ENCODE peak calls at places on chromosomes 4 and X, in eight cellular contexts. Q is upper lobe of left lung, C is SK-N-SH, D is K562, M is suprapubic skin, U is A549, G is ovary, J is GM12878. T is an unnamed sample.
A peak's percentile ranks its signal among the peaks of the same experiment; 100 is the strongest.

GRCh38 chrX:140503714-140504351 is 1.0 kb downstream of the SOX3 start:
- DNase-seq in U (no peak), Q (no peak), J (no peak), M (no peak), D (no peak), C (peak; percentile 57), G (no peak), T (no peak)

GRCh38 chr4:173509031-173510001 is 20.7 kb downstream of the HAND2 start:
- DNase-seq in C (peak; percentile 58), Q (no peak), M (no peak), U (no peak), D (no peak), G (peak; percentile 74), J (no peak), T (no peak)

GRCh38 chr4:181301735-181302380 is 941.3 kb upstream of the TENM3 start:
- DNase-seq in C (no peak), G (no peak), U (peak; percentile 4), Q (peak; percentile 36), M (no peak), D (peak; percentile 37), J (no peak), T (peak; percentile 59)

GRCh38 chrX:68365356-68365755 is 67.9 kb downstream of the OPHN1 start:
- DNase-seq in C (no peak), G (no peak), M (no peak), J (no peak), Q (no peak), D (no peak), U (no peak), T (no peak)

GRCh38 chr4:108359130-108359709 is 190.5 kb upstream of the LEF1 start:
- DNase-seq in G (no peak), C (no peak), D (no peak), M (no peak), J (no peak), Q (no peak), U (no peak), T (no peak)

GRCh38 chrX:3520987-3521875 is 174.8 kb upstream of the MXRA5 start:
- DNase-seq in M (no peak), Q (no peak), J (no peak), C (no peak), U (no peak), D (no peak), G (no peak), T (no peak)

GRCh38 chr4:2437475-2438215 is 18.9 kb downstream of the CFAP99 start:
- DNase-seq in G (no peak), Q (no peak), J (no peak), M (no peak), D (no peak), C (no peak), U (no peak), T (no peak)

GRCh38 chrX:332916-333610 is 14.5 kb upstream of the GTPBP6 start:
- DNase-seq in G (no peak), C (no peak), M (no peak), Q (no peak), J (no peak), D (no peak), U (no peak), T (no peak)

GRCh38 chr4:173182403-173182802 is 13.8 kb downstream of the GALNT7 start:
- DNase-seq in J (no peak), M (no peak), U (no peak), C (no peak), Q (no peak), G (no peak), D (no peak), T (no peak)

GRCh38 chr4:103429283-103429682 is 231.1 kb upstream of the CENPE start:
- DNase-seq in C (peak; percentile 11), G (no peak), M (no peak), U (no peak), D (no peak), Q (no peak), J (no peak), T (no peak)

GRCh38 chr4:129014566-129015509 is 78.5 kb downstream of the SCLT1 start:
- DNase-seq in C (no peak), U (no peak), D (no peak), M (no peak), Q (no peak), J (no peak), G (no peak), T (no peak)

GRCh38 chrX:7828594-7828993 is 14.4 kb upstream of the VCX start:
- DNase-seq in C (no peak), J (no peak), D (no peak), U (no peak), Q (no peak), G (no peak), M (no peak), T (no peak)

GRCh38 chr4:159227984-159228383 is 125.1 kb downstream of the RAPGEF2 start:
- DNase-seq in U (no peak), M (peak; percentile 80), G (peak; percentile 58), D (no peak), J (no peak), C (peak; percentile 27), Q (peak; percentile 84), T (peak; percentile 80)

GRCh38 chr4:109067509-109068205 is 234.8 kb downstream of the COL25A1 start:
- DNase-seq in D (no peak), G (peak; percentile 18), J (no peak), C (no peak), Q (no peak), M (no peak), U (no peak), T (no peak)

GRCh38 chr4:151226004-151226932 is 50.7 kb upstream of the PRSS48 start:
- DNase-seq in G (no peak), C (no peak), U (peak; percentile 6), Q (no peak), J (no peak), M (no peak), D (no peak), T (no peak)

GRCh38 chrX:72258174-72258573 is 18.9 kb downstream of the RPS4X start:
- DNase-seq in Q (no peak), J (no peak), D (peak; percentile 25), C (peak; percentile 52), U (peak; percentile 29), M (no peak), G (no peak), T (no peak)

GRCh38 chrX:150768132-150768485 is 74.9 kb downstream of the MTMR1 start:
- DNase-seq in J (no peak), G (no peak), D (no peak), M (no peak), Q (no peak), U (no peak), C (no peak), T (no peak)

GRCh38 chr4:15695240-15695699 is 7.6 kb upstream of the BST1 start:
- DNase-seq in C (no peak), G (no peak), Q (no peak), U (peak; percentile 39), J (no peak), M (no peak), D (no peak), T (no peak)

GRCh38 chrX:137401092-137401491 is 164.8 kb upstream of the ZIC3 start:
- DNase-seq in Q (no peak), D (no peak), U (no peak), C (no peak), M (no peak), G (no peak), J (no peak), T (no peak)

GRCh38 chrX:139554991-139555675 is 24.6 kb downstream of the F9 start:
- DNase-seq in J (no peak), C (no peak), G (no peak), M (no peak), U (no peak), Q (no peak), D (no peak), T (no peak)

GRCh38 chr4:104795264-104795934 is 300.7 kb upstream of the CXXC4 start:
- DNase-seq in G (no peak), M (no peak), U (no peak), C (no peak), D (no peak), Q (no peak), J (peak; percentile 56), T (no peak)

GRCh38 chrX:109600114-109600710 is 24.8 kb downstream of the KCNE5 start:
- DNase-seq in G (no peak), J (no peak), M (no peak), D (no peak), C (peak; percentile 10), U (no peak), Q (no peak), T (no peak)
- TF ChIP-seq EP300 in G (no peak), J (no peak), M (no peak), D (no peak), C (no peak), U (no peak), Q (no peak), T (no peak)

GRCh38 chr4:148437439-148437838 is 4.8 kb downstream of the NR3C2 start:
- DNase-seq in G (no peak), Q (no peak), C (no peak), D (no peak), M (no peak), U (no peak), J (no peak), T (no peak)
- H3K4me1 ChIP-seq in G (peaks cover 5% of the 10 kb centered on the region), Q (peaks cover 51% of the 10 kb centered on the region), C (no peaks in the 10 kb centered on the region), D (peaks cover 7% of the 10 kb centered on the region), M (peaks cover 31% of the 10 kb centered on the region), U (no peaks in the 10 kb centered on the region), J (no peaks in the 10 kb centered on the region), T (peaks cover 24% of the 10 kb centered on the region)

GRCh38 chrX:103220511-103221406 is 5.9 kb downstream of the BEX4 start:
- DNase-seq in U (no peak), M (no peak), Q (no peak), G (no peak), C (no peak), D (no peak), J (no peak), T (no peak)

GRCh38 chrX:103211012-103211715 is 3.7 kb upstream of the BEX4 start:
- DNase-seq in C (peak; percentile 60), D (no peak), U (peak; percentile 12), J (no peak), M (no peak), Q (peak; percentile 43), G (peak; percentile 18), T (peak; percentile 44)

GRCh38 chrX:103212749-103213457 is 2.0 kb upstream of the BEX4 start:
- DNase-seq in M (no peak), G (no peak), J (no peak), Q (no peak), C (no peak), U (no peak), D (no peak), T (no peak)

GRCh38 chrX:103215037-103215767 is at the start of gene BEX4:
- DNase-seq in U (peak; percentile 55), J (no peak), G (peak; percentile 88), M (peak; percentile 90), Q (peak; percentile 89), D (peak; percentile 85), C (peak; percentile 87), T (peak; percentile 84)

GRCh38 chrX:103215768-103216085 is 819 bp downstream of the BEX4 start:
- DNase-seq in D (no peak), U (no peak), J (no peak), M (no peak), G (no peak), C (peak; percentile 80), Q (no peak), T (no peak)
- H3K4me3 ChIP-seq in D (peak overlapping the region; percentile 82), U (no peak overlapping the region), J (no peak overlapping the region), M (peak overlapping the region; percentile 73), G (peak overlapping the region; percentile 83), C (peak overlapping the region; percentile 63), Q (peak overlapping the region; percentile 80), T (peak overlapping the region; percentile 66)

DNA sequence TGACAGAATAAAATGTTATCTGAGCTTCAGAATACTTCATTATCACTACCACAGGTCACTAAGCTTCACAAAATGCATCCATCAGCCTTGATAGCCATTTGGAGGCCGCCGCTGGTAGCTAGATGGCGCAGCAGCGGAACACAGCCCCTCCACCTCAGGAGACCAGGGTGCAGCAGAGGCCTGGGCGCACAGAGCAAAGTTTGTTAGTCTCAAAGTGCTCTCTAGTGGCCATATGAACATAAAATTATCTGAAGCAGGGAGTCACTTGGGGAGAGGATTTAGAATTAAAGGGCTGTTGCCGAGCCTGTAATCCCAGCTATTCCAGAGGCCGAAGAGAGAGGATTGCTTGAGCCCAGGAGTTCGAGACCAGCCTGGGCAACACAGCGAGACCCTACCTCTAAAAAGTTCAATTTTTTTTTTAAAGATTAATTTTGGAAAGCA is 8.1 kb upstream of the DCTD start:
- DNase-seq in D (peak; percentile 53), C (peak; percentile 79), U (peak; percentile 27), G (peak; percentile 31), M (no peak), J (peak; percentile 47), Q (peak; percentile 66), T (peak; percentile 83)
- TF ChIP-seq EP300 in D (no peak), C (no peak), U (no peak), G (no peak), M (no peak), J (no peak), Q (no peak), T (no peak)

T was measured in stomach.